ENCODE peak calls at places on chromosomes 11 and 22, in eight cellular contexts. One of them, this sample, is unnamed.

GRCh38 chr22:49768961-49769690 is 58.5 kb downstream of the BRD1 start:
- DNase-seq in hypothalamus: peak
- DNase-seq in activated CD4-positive, alpha-beta T cell treated with anti-CD3 and anti-CD28 coated beads, Interleukin-2, amount 50 U/mL, for 48 hours: no peak
- DNase-seq in NCI-H510A treated with DMSO at 0.1 percent for 48 hours: no peak
- DNase-seq in MV-4-11: no peak
- DNase-seq in posterior cingulate gyrus: peak
- DNase-seq in DMS 273 treated with DMSO at 0.1 percent for 48 hours: no peak
- DNase-seq in G401: peak
- DNase-seq in this sample: no peak

GRCh38 chr22:28052818-28053217 is 133.8 kb upstream of the PITPNB start:
- DNase-seq in hypothalamus: no peak
- DNase-seq in posterior cingulate gyrus: no peak
- DNase-seq in MV-4-11: no peak
- DNase-seq in activated CD4-positive, alpha-beta T cell treated with anti-CD3 and anti-CD28 coated beads, Interleukin-2, amount 50 U/mL, for 48 hours: no peak
- DNase-seq in G401: no peak
- DNase-seq in NCI-H510A treated with DMSO at 0.1 percent for 48 hours: no peak
- DNase-seq in DMS 273 treated with DMSO at 0.1 percent for 48 hours: no peak
- DNase-seq in this sample: no peak

GRCh38 chr11:57546869-57547518 is 9.6 kb downstream of the SMTNL1 start:
- DNase-seq in activated CD4-positive, alpha-beta T cell treated with anti-CD3 and anti-CD28 coated beads, Interleukin-2, amount 50 U/mL, for 48 hours: no peak
- DNase-seq in DMS 273 treated with DMSO at 0.1 percent for 48 hours: no peak
- DNase-seq in NCI-H510A treated with DMSO at 0.1 percent for 48 hours: peak
- DNase-seq in hypothalamus: no peak
- DNase-seq in G401: no peak
- DNase-seq in MV-4-11: peak
- DNase-seq in posterior cingulate gyrus: no peak
- DNase-seq in this sample: peak

GRCh38 chr22:47296405-47297260 is 534.2 kb downstream of the TBC1D22A start:
- DNase-seq in DMS 273 treated with DMSO at 0.1 percent for 48 hours: no peak
- DNase-seq in G401: no peak
- DNase-seq in hypothalamus: no peak
- DNase-seq in posterior cingulate gyrus: no peak
- DNase-seq in NCI-H510A treated with DMSO at 0.1 percent for 48 hours: no peak
- DNase-seq in activated CD4-positive, alpha-beta T cell treated with anti-CD3 and anti-CD28 coated beads, Interleukin-2, amount 50 U/mL, for 48 hours: peak
- DNase-seq in MV-4-11: no peak
- DNase-seq in this sample: peak

GRCh38 chr11:75655619-75656018 is 13.2 kb downstream of the MAP6 start:
- DNase-seq in activated CD4-positive, alpha-beta T cell treated with anti-CD3 and anti-CD28 coated beads, Interleukin-2, amount 50 U/mL, for 48 hours: no peak
- DNase-seq in DMS 273 treated with DMSO at 0.1 percent for 48 hours: no peak
- DNase-seq in NCI-H510A treated with DMSO at 0.1 percent for 48 hours: no peak
- DNase-seq in hypothalamus: no peak
- DNase-seq in posterior cingulate gyrus: no peak
- DNase-seq in MV-4-11: no peak
- DNase-seq in G401: no peak
- DNase-seq in this sample: no peak

GRCh38 chr22:17164392-17165024 is 5.4 kb upstream of the HDHD5 start:
- DNase-seq in DMS 273 treated with DMSO at 0.1 percent for 48 hours: no peak
- DNase-seq in activated CD4-positive, alpha-beta T cell treated with anti-CD3 and anti-CD28 coated beads, Interleukin-2, amount 50 U/mL, for 48 hours: no peak
- DNase-seq in NCI-H510A treated with DMSO at 0.1 percent for 48 hours: no peak
- DNase-seq in MV-4-11: no peak
- DNase-seq in posterior cingulate gyrus: no peak
- DNase-seq in G401: no peak
- DNase-seq in hypothalamus: no peak
- DNase-seq in this sample: no peak

GRCh38 chr22:48279465-48279765 is 1517.0 kb downstream of the TBC1D22A start:
- DNase-seq in DMS 273 treated with DMSO at 0.1 percent for 48 hours: no peak
- DNase-seq in posterior cingulate gyrus: no peak
- DNase-seq in MV-4-11: no peak
- DNase-seq in hypothalamus: no peak
- DNase-seq in G401: peak
- DNase-seq in NCI-H510A treated with DMSO at 0.1 percent for 48 hours: no peak
- DNase-seq in activated CD4-positive, alpha-beta T cell treated with anti-CD3 and anti-CD28 coated beads, Interleukin-2, amount 50 U/mL, for 48 hours: no peak
- DNase-seq in this sample: no peak

GRCh38 chr11:84089072-84090057 is 803.2 kb upstream of the CCDC90B start:
- DNase-seq in G401: peak
- DNase-seq in MV-4-11: no peak
- DNase-seq in hypothalamus: no peak
- DNase-seq in posterior cingulate gyrus: peak
- DNase-seq in DMS 273 treated with DMSO at 0.1 percent for 48 hours: no peak
- DNase-seq in activated CD4-positive, alpha-beta T cell treated with anti-CD3 and anti-CD28 coated beads, Interleukin-2, amount 50 U/mL, for 48 hours: no peak
- DNase-seq in NCI-H510A treated with DMSO at 0.1 percent for 48 hours: peak
- DNase-seq in this sample: no peak

GRCh38 chr11:37504925-37505324 is 906.9 kb upstream of the RAG2 start:
- DNase-seq in G401: no peak
- DNase-seq in posterior cingulate gyrus: no peak
- DNase-seq in MV-4-11: no peak
- DNase-seq in NCI-H510A treated with DMSO at 0.1 percent for 48 hours: no peak
- DNase-seq in activated CD4-positive, alpha-beta T cell treated with anti-CD3 and anti-CD28 coated beads, Interleukin-2, amount 50 U/mL, for 48 hours: no peak
- DNase-seq in hypothalamus: no peak
- DNase-seq in DMS 273 treated with DMSO at 0.1 percent for 48 hours: no peak
- DNase-seq in this sample: no peak

GRCh38 chr11:102516179-102516578 is 14.4 kb downstream of the MMP7 start:
- DNase-seq in hypothalamus: no peak
- DNase-seq in activated CD4-positive, alpha-beta T cell treated with anti-CD3 and anti-CD28 coated beads, Interleukin-2, amount 50 U/mL, for 48 hours: no peak
- DNase-seq in G401: no peak
- DNase-seq in DMS 273 treated with DMSO at 0.1 percent for 48 hours: no peak
- DNase-seq in posterior cingulate gyrus: no peak
- DNase-seq in MV-4-11: no peak
- DNase-seq in NCI-H510A treated with DMSO at 0.1 percent for 48 hours: no peak
- DNase-seq in this sample: no peak

GRCh38 chr11:120229451-120230424 is 10.2 kb upstream of the POU2F3 start:
- DNase-seq in hypothalamus: no peak
- DNase-seq in G401: no peak
- DNase-seq in activated CD4-positive, alpha-beta T cell treated with anti-CD3 and anti-CD28 coated beads, Interleukin-2, amount 50 U/mL, for 48 hours: peak
- DNase-seq in DMS 273 treated with DMSO at 0.1 percent for 48 hours: no peak
- DNase-seq in posterior cingulate gyrus: peak
- DNase-seq in MV-4-11: peak
- DNase-seq in NCI-H510A treated with DMSO at 0.1 percent for 48 hours: no peak
- DNase-seq in this sample: peak

GRCh38 chr22:33036881-33037280 is 21.3 kb downstream of the SYN3 start:
- DNase-seq in DMS 273 treated with DMSO at 0.1 percent for 48 hours: no peak
- DNase-seq in NCI-H510A treated with DMSO at 0.1 percent for 48 hours: no peak
- DNase-seq in hypothalamus: no peak
- DNase-seq in G401: no peak
- DNase-seq in activated CD4-positive, alpha-beta T cell treated with anti-CD3 and anti-CD28 coated beads, Interleukin-2, amount 50 U/mL, for 48 hours: no peak
- DNase-seq in posterior cingulate gyrus: no peak
- DNase-seq in MV-4-11: no peak
- DNase-seq in this sample: no peak

GRCh38 chr11:121890377-121890776 is 225.6 kb downstream of the BLID start:
- DNase-seq in MV-4-11: peak
- DNase-seq in posterior cingulate gyrus: no peak
- DNase-seq in NCI-H510A treated with DMSO at 0.1 percent for 48 hours: no peak
- DNase-seq in hypothalamus: no peak
- DNase-seq in DMS 273 treated with DMSO at 0.1 percent for 48 hours: no peak
- DNase-seq in activated CD4-positive, alpha-beta T cell treated with anti-CD3 and anti-CD28 coated beads, Interleukin-2, amount 50 U/mL, for 48 hours: no peak
- DNase-seq in G401: peak
- DNase-seq in this sample: no peak

GRCh38 chr11:30000986-30001385 is 15.8 kb downstream of the KCNA4 start:
- DNase-seq in NCI-H510A treated with DMSO at 0.1 percent for 48 hours: no peak
- DNase-seq in activated CD4-positive, alpha-beta T cell treated with anti-CD3 and anti-CD28 coated beads, Interleukin-2, amount 50 U/mL, for 48 hours: no peak
- DNase-seq in MV-4-11: no peak
- DNase-seq in DMS 273 treated with DMSO at 0.1 percent for 48 hours: no peak
- DNase-seq in G401: no peak
- DNase-seq in hypothalamus: no peak
- DNase-seq in posterior cingulate gyrus: no peak
- DNase-seq in this sample: no peak

GRCh38 chr11:627273-627585 is 248 bp upstream of the SCT start:
- DNase-seq in MV-4-11: no peak
- DNase-seq in DMS 273 treated with DMSO at 0.1 percent for 48 hours: no peak
- DNase-seq in NCI-H510A treated with DMSO at 0.1 percent for 48 hours: no peak
- DNase-seq in G401: no peak
- DNase-seq in hypothalamus: no peak
- DNase-seq in posterior cingulate gyrus: no peak
- DNase-seq in activated CD4-positive, alpha-beta T cell treated with anti-CD3 and anti-CD28 coated beads, Interleukin-2, amount 50 U/mL, for 48 hours: no peak
- DNase-seq in this sample: no peak

GRCh38 chr11:100925935-100926334 is 203.7 kb downstream of the PGR start:
- DNase-seq in DMS 273 treated with DMSO at 0.1 percent for 48 hours: no peak
- DNase-seq in posterior cingulate gyrus: no peak
- DNase-seq in G401: no peak
- DNase-seq in activated CD4-positive, alpha-beta T cell treated with anti-CD3 and anti-CD28 coated beads, Interleukin-2, amount 50 U/mL, for 48 hours: no peak
- DNase-seq in hypothalamus: no peak
- DNase-seq in MV-4-11: peak
- DNase-seq in NCI-H510A treated with DMSO at 0.1 percent for 48 hours: no peak
- DNase-seq in this sample: no peak

GRCh38 chr11:97989121-97989520 is 1031.6 kb upstream of the CNTN5 start:
- DNase-seq in MV-4-11: no peak
- DNase-seq in activated CD4-positive, alpha-beta T cell treated with anti-CD3 and anti-CD28 coated beads, Interleukin-2, amount 50 U/mL, for 48 hours: no peak
- DNase-seq in G401: no peak
- DNase-seq in hypothalamus: no peak
- DNase-seq in posterior cingulate gyrus: no peak
- DNase-seq in NCI-H510A treated with DMSO at 0.1 percent for 48 hours: no peak
- DNase-seq in DMS 273 treated with DMSO at 0.1 percent for 48 hours: no peak
- DNase-seq in this sample: no peak

GRCh38 chr11:1830119-1830499 is 4.7 kb upstream of the SYT8 start:
- DNase-seq in DMS 273 treated with DMSO at 0.1 percent for 48 hours: no peak
- DNase-seq in posterior cingulate gyrus: no peak
- DNase-seq in hypothalamus: no peak
- DNase-seq in activated CD4-positive, alpha-beta T cell treated with anti-CD3 and anti-CD28 coated beads, Interleukin-2, amount 50 U/mL, for 48 hours: no peak
- DNase-seq in NCI-H510A treated with DMSO at 0.1 percent for 48 hours: no peak
- DNase-seq in MV-4-11: no peak
- DNase-seq in G401: no peak
- DNase-seq in this sample: no peak

GRCh38 chr22:39913886-39914285 is 13.0 kb downstream of the GRAP2 start:
- DNase-seq in G401: no peak
- DNase-seq in hypothalamus: no peak
- DNase-seq in posterior cingulate gyrus: no peak
- DNase-seq in NCI-H510A treated with DMSO at 0.1 percent for 48 hours: no peak
- DNase-seq in MV-4-11: no peak
- DNase-seq in DMS 273 treated with DMSO at 0.1 percent for 48 hours: no peak
- DNase-seq in activated CD4-positive, alpha-beta T cell treated with anti-CD3 and anti-CD28 coated beads, Interleukin-2, amount 50 U/mL, for 48 hours: no peak
- DNase-seq in this sample: no peak

GRCh38 chr22:19070397-19071169 is 51.6 kb downstream of the DGCR2 start:
- DNase-seq in MV-4-11: no peak
- DNase-seq in DMS 273 treated with DMSO at 0.1 percent for 48 hours: no peak
- DNase-seq in hypothalamus: no peak
- DNase-seq in G401: peak
- DNase-seq in activated CD4-positive, alpha-beta T cell treated with anti-CD3 and anti-CD28 coated beads, Interleukin-2, amount 50 U/mL, for 48 hours: no peak
- DNase-seq in posterior cingulate gyrus: no peak
- DNase-seq in NCI-H510A treated with DMSO at 0.1 percent for 48 hours: no peak
- DNase-seq in this sample: no peak

GRCh38 chr11:122453586-122453985 is 201.9 kb upstream of the UBASH3B start:
- DNase-seq in MV-4-11: no peak
- DNase-seq in NCI-H510A treated with DMSO at 0.1 percent for 48 hours: no peak
- DNase-seq in hypothalamus: no peak
- DNase-seq in activated CD4-positive, alpha-beta T cell treated with anti-CD3 and anti-CD28 coated beads, Interleukin-2, amount 50 U/mL, for 48 hours: no peak
- DNase-seq in G401: peak
- DNase-seq in posterior cingulate gyrus: no peak
- DNase-seq in DMS 273 treated with DMSO at 0.1 percent for 48 hours: no peak
- DNase-seq in this sample: no peak

GRCh38 chr22:21837184-21837979 is 30.1 kb downstream of the MAPK1 start:
- DNase-seq in G401: no peak
- DNase-seq in DMS 273 treated with DMSO at 0.1 percent for 48 hours: no peak
- DNase-seq in MV-4-11: no peak
- DNase-seq in posterior cingulate gyrus: no peak
- DNase-seq in NCI-H510A treated with DMSO at 0.1 percent for 48 hours: no peak
- DNase-seq in activated CD4-positive, alpha-beta T cell treated with anti-CD3 and anti-CD28 coated beads, Interleukin-2, amount 50 U/mL, for 48 hours: no peak
- DNase-seq in hypothalamus: no peak
- DNase-seq in this sample: no peak

GRCh38 chr11:132054822-132055221 is 684.4 kb downstream of the NTM start:
- DNase-seq in activated CD4-positive, alpha-beta T cell treated with anti-CD3 and anti-CD28 coated beads, Interleukin-2, amount 50 U/mL, for 48 hours: no peak
- DNase-seq in DMS 273 treated with DMSO at 0.1 percent for 48 hours: no peak
- DNase-seq in posterior cingulate gyrus: no peak
- DNase-seq in hypothalamus: no peak
- DNase-seq in MV-4-11: peak
- DNase-seq in NCI-H510A treated with DMSO at 0.1 percent for 48 hours: no peak
- DNase-seq in G401: no peak
- DNase-seq in this sample: no peak

GRCh38 chr22:38981005-38981658 is 1.0 kb upstream of the APOBEC3B start:
- DNase-seq in NCI-H510A treated with DMSO at 0.1 percent for 48 hours: peak
- DNase-seq in DMS 273 treated with DMSO at 0.1 percent for 48 hours: no peak
- DNase-seq in MV-4-11: no peak
- DNase-seq in posterior cingulate gyrus: no peak
- DNase-seq in activated CD4-positive, alpha-beta T cell treated with anti-CD3 and anti-CD28 coated beads, Interleukin-2, amount 50 U/mL, for 48 hours: no peak
- DNase-seq in G401: peak
- DNase-seq in hypothalamus: no peak
- DNase-seq in this sample: no peak

GRCh38 chr22:44894321-44894720 is 115.5 kb downstream of the PHF21B start:
- DNase-seq in DMS 273 treated with DMSO at 0.1 percent for 48 hours: no peak
- DNase-seq in G401: no peak
- DNase-seq in hypothalamus: no peak
- DNase-seq in posterior cingulate gyrus: no peak
- DNase-seq in MV-4-11: no peak
- DNase-seq in NCI-H510A treated with DMSO at 0.1 percent for 48 hours: no peak
- DNase-seq in activated CD4-positive, alpha-beta T cell treated with anti-CD3 and anti-CD28 coated beads, Interleukin-2, amount 50 U/mL, for 48 hours: no peak
- DNase-seq in this sample: no peak

GRCh38 chr11:67647471-67647870 is 3.1 kb downstream of the ACY3 start:
- DNase-seq in hypothalamus: no peak
- DNase-seq in posterior cingulate gyrus: no peak
- DNase-seq in DMS 273 treated with DMSO at 0.1 percent for 48 hours: no peak
- DNase-seq in activated CD4-positive, alpha-beta T cell treated with anti-CD3 and anti-CD28 coated beads, Interleukin-2, amount 50 U/mL, for 48 hours: no peak
- DNase-seq in NCI-H510A treated with DMSO at 0.1 percent for 48 hours: no peak
- DNase-seq in G401: no peak
- DNase-seq in MV-4-11: no peak
- DNase-seq in this sample: no peak

GRCh38 chr11:79313513-79313912 is 127.3 kb downstream of the TENM4 start:
- DNase-seq in MV-4-11: no peak
- DNase-seq in hypothalamus: no peak
- DNase-seq in posterior cingulate gyrus: peak
- DNase-seq in NCI-H510A treated with DMSO at 0.1 percent for 48 hours: no peak
- DNase-seq in G401: no peak
- DNase-seq in activated CD4-positive, alpha-beta T cell treated with anti-CD3 and anti-CD28 coated beads, Interleukin-2, amount 50 U/mL, for 48 hours: no peak
- DNase-seq in DMS 273 treated with DMSO at 0.1 percent for 48 hours: no peak
- DNase-seq in this sample: no peak

GRCh38 chr11:120130176-120130980 is 7.5 kb downstream of the TRIM29 start:
- DNase-seq in NCI-H510A treated with DMSO at 0.1 percent for 48 hours: no peak
- DNase-seq in DMS 273 treated with DMSO at 0.1 percent for 48 hours: no peak
- DNase-seq in posterior cingulate gyrus: no peak
- DNase-seq in MV-4-11: no peak
- DNase-seq in activated CD4-positive, alpha-beta T cell treated with anti-CD3 and anti-CD28 coated beads, Interleukin-2, amount 50 U/mL, for 48 hours: no peak
- DNase-seq in G401: no peak
- DNase-seq in hypothalamus: no peak
- DNase-seq in this sample: no peak

GRCh38 chr11:61087426-61088119 is 14.7 kb upstream of the CD5 start:
- DNase-seq in MV-4-11: no peak
- DNase-seq in activated CD4-positive, alpha-beta T cell treated with anti-CD3 and anti-CD28 coated beads, Interleukin-2, amount 50 U/mL, for 48 hours: no peak
- DNase-seq in hypothalamus: no peak
- DNase-seq in DMS 273 treated with DMSO at 0.1 percent for 48 hours: no peak
- DNase-seq in NCI-H510A treated with DMSO at 0.1 percent for 48 hours: no peak
- DNase-seq in G401: no peak
- DNase-seq in posterior cingulate gyrus: no peak
- DNase-seq in this sample: no peak

GRCh38 chr22:41951898-41952474 is at the start of gene SMIM45:
- DNase-seq in DMS 273 treated with DMSO at 0.1 percent for 48 hours: no peak
- DNase-seq in activated CD4-positive, alpha-beta T cell treated with anti-CD3 and anti-CD28 coated beads, Interleukin-2, amount 50 U/mL, for 48 hours: no peak
- DNase-seq in NCI-H510A treated with DMSO at 0.1 percent for 48 hours: no peak
- DNase-seq in posterior cingulate gyrus: peak
- DNase-seq in MV-4-11: no peak
- DNase-seq in hypothalamus: peak
- DNase-seq in G401: peak
- DNase-seq in this sample: no peak

GRCh38 chr11:74318241-74318932 is 6.9 kb upstream of the P4HA3 start:
- DNase-seq in hypothalamus: no peak
- DNase-seq in posterior cingulate gyrus: no peak
- DNase-seq in NCI-H510A treated with DMSO at 0.1 percent for 48 hours: no peak
- DNase-seq in MV-4-11: no peak
- DNase-seq in G401: no peak
- DNase-seq in activated CD4-positive, alpha-beta T cell treated with anti-CD3 and anti-CD28 coated beads, Interleukin-2, amount 50 U/mL, for 48 hours: no peak
- DNase-seq in DMS 273 treated with DMSO at 0.1 percent for 48 hours: no peak
- DNase-seq in this sample: no peak

GRCh38 chr11:111408789-111409727 is 30.0 kb upstream of the POU2AF1 start:
- DNase-seq in posterior cingulate gyrus: no peak
- DNase-seq in G401: no peak
- DNase-seq in MV-4-11: peak
- DNase-seq in DMS 273 treated with DMSO at 0.1 percent for 48 hours: no peak
- DNase-seq in NCI-H510A treated with DMSO at 0.1 percent for 48 hours: no peak
- DNase-seq in hypothalamus: no peak
- DNase-seq in activated CD4-positive, alpha-beta T cell treated with anti-CD3 and anti-CD28 coated beads, Interleukin-2, amount 50 U/mL, for 48 hours: no peak
- DNase-seq in this sample: no peak

GRCh38 chr11:129973809-129974208 is 28.8 kb downstream of the PRDM10 start:
- DNase-seq in DMS 273 treated with DMSO at 0.1 percent for 48 hours: no peak
- DNase-seq in posterior cingulate gyrus: no peak
- DNase-seq in hypothalamus: no peak
- DNase-seq in NCI-H510A treated with DMSO at 0.1 percent for 48 hours: no peak
- DNase-seq in MV-4-11: no peak
- DNase-seq in G401: peak
- DNase-seq in activated CD4-positive, alpha-beta T cell treated with anti-CD3 and anti-CD28 coated beads, Interleukin-2, amount 50 U/mL, for 48 hours: no peak
- DNase-seq in this sample: no peak

GRCh38 chr22:46830001-46830715 is 67.7 kb downstream of the TBC1D22A start:
- DNase-seq in MV-4-11: peak
- DNase-seq in hypothalamus: no peak
- DNase-seq in NCI-H510A treated with DMSO at 0.1 percent for 48 hours: no peak
- DNase-seq in posterior cingulate gyrus: no peak
- DNase-seq in DMS 273 treated with DMSO at 0.1 percent for 48 hours: no peak
- DNase-seq in activated CD4-positive, alpha-beta T cell treated with anti-CD3 and anti-CD28 coated beads, Interleukin-2, amount 50 U/mL, for 48 hours: no peak
- DNase-seq in G401: no peak
- DNase-seq in this sample: no peak